ENCODE peak calls at places on chromosomes 11 and 22, in seven cellular contexts. One of them, this sample, is unnamed. For H3K36me3, the result is how much of the 10 kb centered on the place peaks cover.

GRCh38 chr11:67504950-67505561 is at the start of gene PITPNM1:
- DNase-seq in adipocyte: peak
- DNase-seq in H1: peak
- DNase-seq in transverse colon: peak
- DNase-seq in Peyer's patch: peak
- DNase-seq in tibial artery: peak
- DNase-seq in left ventricle myocardium inferior: peak
- DNase-seq in this sample: no peak

GRCh38 chr22:26775394-26775793 is 118.0 kb downstream of the MIAT start:
- DNase-seq in H1: no peak
- DNase-seq in Peyer's patch: no peak
- DNase-seq in adipocyte: no peak
- DNase-seq in transverse colon: no peak
- DNase-seq in left ventricle myocardium inferior: no peak
- DNase-seq in tibial artery: no peak
- DNase-seq in this sample: no peak

GRCh38 chr11:96056581-96056980 is 132.7 kb upstream of the MTMR2 start:
- DNase-seq in tibial artery: no peak
- DNase-seq in Peyer's patch: no peak
- DNase-seq in adipocyte: no peak
- DNase-seq in transverse colon: no peak
- DNase-seq in left ventricle myocardium inferior: no peak
- DNase-seq in H1: no peak
- DNase-seq in this sample: no peak

GRCh38 chr11:77101043-77101537 is 1.6 kb upstream of the OMP start:
- DNase-seq in adipocyte: peak
- DNase-seq in H1: no peak
- DNase-seq in transverse colon: no peak
- DNase-seq in Peyer's patch: no peak
- DNase-seq in tibial artery: no peak
- DNase-seq in left ventricle myocardium inferior: no peak
- DNase-seq in this sample: peak

GRCh38 chr11:123206671-123207421 is 11.8 kb upstream of the CLMP start:
- DNase-seq in Peyer's patch: no peak
- DNase-seq in left ventricle myocardium inferior: no peak
- DNase-seq in adipocyte: no peak
- DNase-seq in transverse colon: no peak
- DNase-seq in tibial artery: no peak
- DNase-seq in H1: no peak
- DNase-seq in this sample: no peak

GRCh38 chr11:34188181-34188580 is 82.8 kb downstream of the NAT10 start:
- DNase-seq in H1: no peak
- DNase-seq in Peyer's patch: no peak
- DNase-seq in adipocyte: no peak
- DNase-seq in tibial artery: no peak
- DNase-seq in left ventricle myocardium inferior: no peak
- DNase-seq in transverse colon: no peak
- DNase-seq in this sample: no peak

GRCh38 chr11:77198440-77198849 is 70.4 kb downstream of the MYO7A start:
- DNase-seq in H1: peak
- DNase-seq in transverse colon: no peak
- DNase-seq in adipocyte: no peak
- DNase-seq in tibial artery: peak
- DNase-seq in left ventricle myocardium inferior: no peak
- DNase-seq in Peyer's patch: no peak
- DNase-seq in this sample: no peak

GRCh38 chr22:25751174-25751581 is 9.2 kb downstream of the MYO18B start:
- DNase-seq in left ventricle myocardium inferior: no peak
- DNase-seq in transverse colon: no peak
- DNase-seq in Peyer's patch: no peak
- DNase-seq in adipocyte: no peak
- DNase-seq in H1: no peak
- DNase-seq in tibial artery: no peak
- DNase-seq in this sample: no peak

GRCh38 chr22:46974631-46975585 is 212.5 kb downstream of the TBC1D22A start:
- DNase-seq in tibial artery: no peak
- DNase-seq in left ventricle myocardium inferior: no peak
- DNase-seq in adipocyte: no peak
- DNase-seq in transverse colon: no peak
- DNase-seq in H1: no peak
- DNase-seq in Peyer's patch: no peak
- DNase-seq in this sample: no peak
- H3K36me3 ChIP-seq in tibial artery: under half
- H3K36me3 ChIP-seq in left ventricle myocardium inferior: under half
- H3K36me3 ChIP-seq in adipocyte: under half
- H3K36me3 ChIP-seq in transverse colon: under half
- H3K36me3 ChIP-seq in H1: under half
- H3K36me3 ChIP-seq in Peyer's patch: under half
- H3K36me3 ChIP-seq in this sample: under half

GRCh38 chr11:103534191-103534590 is 425.0 kb downstream of the DYNC2H1 start:
- DNase-seq in H1: no peak
- DNase-seq in left ventricle myocardium inferior: no peak
- DNase-seq in transverse colon: no peak
- DNase-seq in tibial artery: no peak
- DNase-seq in Peyer's patch: no peak
- DNase-seq in adipocyte: no peak
- DNase-seq in this sample: no peak

GRCh38 chr11:103539166-103539565 is 429.9 kb downstream of the DYNC2H1 start:
- DNase-seq in left ventricle myocardium inferior: no peak
- DNase-seq in transverse colon: no peak
- DNase-seq in H1: no peak
- DNase-seq in tibial artery: no peak
- DNase-seq in adipocyte: no peak
- DNase-seq in Peyer's patch: no peak
- DNase-seq in this sample: no peak

GRCh38 chr11:103534959-103535358 is 425.7 kb downstream of the DYNC2H1 start:
- DNase-seq in left ventricle myocardium inferior: no peak
- DNase-seq in Peyer's patch: no peak
- DNase-seq in tibial artery: no peak
- DNase-seq in H1: no peak
- DNase-seq in adipocyte: no peak
- DNase-seq in transverse colon: no peak
- DNase-seq in this sample: no peak

GRCh38 chr11:103537904-103538502 is 428.8 kb downstream of the DYNC2H1 start:
- DNase-seq in Peyer's patch: no peak
- DNase-seq in tibial artery: no peak
- DNase-seq in H1: no peak
- DNase-seq in adipocyte: peak
- DNase-seq in left ventricle myocardium inferior: no peak
- DNase-seq in transverse colon: no peak
- DNase-seq in this sample: peak

GRCh38 chr11:103536335-103536722 is 427.1 kb downstream of the DYNC2H1 start:
- DNase-seq in tibial artery: no peak
- DNase-seq in H1: no peak
- DNase-seq in left ventricle myocardium inferior: no peak
- DNase-seq in Peyer's patch: no peak
- DNase-seq in transverse colon: no peak
- DNase-seq in adipocyte: no peak
- DNase-seq in this sample: no peak
- H3K4me3 ChIP-seq in tibial artery: peak
- H3K4me3 ChIP-seq in H1: no peak
- H3K4me3 ChIP-seq in left ventricle myocardium inferior: peak
- H3K4me3 ChIP-seq in Peyer's patch: no peak
- H3K4me3 ChIP-seq in transverse colon: no peak
- H3K4me3 ChIP-seq in adipocyte: peak
- H3K4me3 ChIP-seq in this sample: no peak

GRCh38 chr11:63904743-63905142 is 12.2 kb downstream of the RCOR2 start:
- DNase-seq in transverse colon: no peak
- DNase-seq in H1: no peak
- DNase-seq in adipocyte: no peak
- DNase-seq in Peyer's patch: no peak
- DNase-seq in tibial artery: no peak
- DNase-seq in left ventricle myocardium inferior: no peak
- DNase-seq in this sample: no peak
- H3K36me3 ChIP-seq in transverse colon: under half
- H3K36me3 ChIP-seq in H1: under half
- H3K36me3 ChIP-seq in adipocyte: half or more
- H3K36me3 ChIP-seq in Peyer's patch: under half
- H3K36me3 ChIP-seq in tibial artery: half or more
- H3K36me3 ChIP-seq in left ventricle myocardium inferior: half or more
- H3K36me3 ChIP-seq in this sample: under half

DNA sequence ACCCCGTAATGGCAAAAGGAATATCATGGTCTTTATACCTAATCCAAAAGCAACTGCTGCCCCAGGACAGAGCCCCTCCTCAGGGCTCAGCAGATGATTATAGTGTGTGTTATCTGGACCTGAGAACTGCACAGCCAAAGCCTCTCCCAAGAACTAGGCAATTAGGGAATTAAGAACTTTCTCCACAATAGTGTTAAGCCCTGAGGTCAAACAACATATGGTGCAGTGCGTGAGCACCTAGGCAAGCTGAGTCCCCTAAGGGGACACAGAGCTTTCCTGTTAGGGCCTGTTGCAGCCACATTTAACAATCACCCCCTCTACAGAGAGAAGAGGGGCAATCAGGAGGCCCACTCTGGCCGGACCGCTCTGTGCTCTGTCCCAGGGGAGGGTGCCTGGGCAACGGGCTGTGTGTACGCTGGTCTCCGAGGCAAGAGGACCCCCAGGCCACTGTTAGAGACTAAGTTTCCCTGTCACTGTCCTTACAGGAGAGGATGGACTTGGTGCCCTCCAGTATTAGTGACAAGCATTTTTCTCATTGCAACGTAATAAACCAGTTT is 1.4 kb upstream of the KCNJ5 start:
- DNase-seq in Peyer's patch: no peak
- DNase-seq in adipocyte: no peak
- DNase-seq in tibial artery: no peak
- DNase-seq in transverse colon: no peak
- DNase-seq in left ventricle myocardium inferior: no peak
- DNase-seq in H1: no peak
- DNase-seq in this sample: no peak
- H3K4me3 ChIP-seq in Peyer's patch: no peak
- H3K4me3 ChIP-seq in adipocyte: no peak
- H3K4me3 ChIP-seq in tibial artery: no peak
- H3K4me3 ChIP-seq in transverse colon: no peak
- H3K4me3 ChIP-seq in left ventricle myocardium inferior: peak
- H3K4me3 ChIP-seq in H1: peak
- H3K4me3 ChIP-seq in this sample: no peak

GRCh38 chr22:31084811-31085492 is 3.8 kb downstream of the SMTN start:
- DNase-seq in transverse colon: peak
- DNase-seq in tibial artery: peak
- DNase-seq in adipocyte: peak
- DNase-seq in left ventricle myocardium inferior: peak
- DNase-seq in H1: peak
- DNase-seq in Peyer's patch: peak
- DNase-seq in this sample: no peak
- H3K36me3 ChIP-seq in transverse colon: under half
- H3K36me3 ChIP-seq in tibial artery: half or more
- H3K36me3 ChIP-seq in adipocyte: under half
- H3K36me3 ChIP-seq in left ventricle myocardium inferior: under half
- H3K36me3 ChIP-seq in H1: under half
- H3K36me3 ChIP-seq in Peyer's patch: under half
- H3K36me3 ChIP-seq in this sample: under half

GRCh38 chr11:13279487-13279834 is 1.9 kb downstream of the BMAL1 start:
- DNase-seq in adipocyte: no peak
- DNase-seq in H1: no peak
- DNase-seq in Peyer's patch: no peak
- DNase-seq in transverse colon: no peak
- DNase-seq in left ventricle myocardium inferior: no peak
- DNase-seq in tibial artery: no peak
- DNase-seq in this sample: no peak

GRCh38 chr11:13277719-13278619 is at the start of gene BMAL1:
- DNase-seq in adipocyte: peak
- DNase-seq in left ventricle myocardium inferior: peak
- DNase-seq in tibial artery: peak
- DNase-seq in Peyer's patch: peak
- DNase-seq in transverse colon: peak
- DNase-seq in H1: peak
- DNase-seq in this sample: no peak

GRCh38 chr11:13276852-13277718 is 505 bp upstream of the BMAL1 start:
- DNase-seq in H1: peak
- DNase-seq in tibial artery: peak
- DNase-seq in adipocyte: peak
- DNase-seq in left ventricle myocardium inferior: peak
- DNase-seq in transverse colon: peak
- DNase-seq in Peyer's patch: peak
- DNase-seq in this sample: no peak

GRCh38 chr11:13280323-13280722 is 2.7 kb downstream of the BMAL1 start:
- DNase-seq in tibial artery: no peak
- DNase-seq in transverse colon: no peak
- DNase-seq in H1: no peak
- DNase-seq in left ventricle myocardium inferior: no peak
- DNase-seq in adipocyte: no peak
- DNase-seq in Peyer's patch: no peak
- DNase-seq in this sample: no peak

GRCh38 chr11:13278620-13279486 is 1.3 kb downstream of the BMAL1 start:
- DNase-seq in left ventricle myocardium inferior: peak
- DNase-seq in tibial artery: no peak
- DNase-seq in adipocyte: no peak
- DNase-seq in transverse colon: peak
- DNase-seq in H1: peak
- DNase-seq in Peyer's patch: no peak
- DNase-seq in this sample: no peak
- H3K4me3 ChIP-seq in left ventricle myocardium inferior: peak
- H3K4me3 ChIP-seq in tibial artery: peak
- H3K4me3 ChIP-seq in adipocyte: peak
- H3K4me3 ChIP-seq in transverse colon: peak
- H3K4me3 ChIP-seq in H1: peak
- H3K4me3 ChIP-seq in Peyer's patch: peak
- H3K4me3 ChIP-seq in this sample: peak